ENCODE peak calls at places on chromosomes 16 and 17, in ten cellular contexts. K, Q, M, A, N, G, C, Y, P and B are unnamed samples.

GRCh38 chr16:66927012-66927436 is 1.7 kb upstream of the RRAD start:
- DNase-seq in Q (no peak), A (peak), M (peak), Y (no peak), K (no peak), P (no peak), G (peak), C (no peak), N (peak), B (peak)

GRCh38 chr17:43217614-43218087 is 6.0 kb downstream of the TMEM106A start:
- DNase-seq in N (no peak), C (no peak), M (no peak), A (no peak), P (no peak), K (no peak), Y (no peak), G (no peak), Q (no peak), B (no peak)

GRCh38 chr16:69166221-69166833 is 20.6 kb upstream of the SNTB2 start:
- DNase-seq in M (peak), Q (no peak), P (no peak), N (no peak), C (no peak), G (no peak), A (peak), Y (no peak), K (no peak), B (peak)

GRCh38 chr17:44345497-44346026 is 460 bp downstream of the GRN start:
- DNase-seq in M (peak), N (peak), Q (peak), C (peak), Y (no peak), G (peak), A (peak), P (peak), K (peak), B (peak)

GRCh38 chr16:19185510-19185851 is 17.4 kb downstream of the SYT17 start:
- DNase-seq in Q (no peak), P (no peak), K (no peak), M (no peak), Y (no peak), C (no peak), A (no peak), N (no peak), G (no peak), B (no peak)

GRCh38 chr16:65229191-65229662 is 107.4 kb upstream of the CDH11 start:
- DNase-seq in M (peak), N (peak), A (peak), P (no peak), C (no peak), Y (no peak), G (no peak), K (no peak), Q (no peak), B (no peak)

GRCh38 chr17:14755002-14755401 is 454.1 kb downstream of the HS3ST3B1 start:
- DNase-seq in G (no peak), Q (no peak), C (no peak), N (peak), A (no peak), Y (no peak), K (no peak), P (no peak), M (no peak), B (no peak)

GRCh38 chr16:19578378-19578851 is 22.9 kb downstream of the VPS35L start:
- DNase-seq in C (no peak), N (peak), Y (no peak), Q (no peak), K (no peak), M (peak), G (no peak), A (peak), P (no peak), B (no peak)

GRCh38 chr17:45364531-45365390 is 47.9 kb upstream of the MAP3K14 start:
- DNase-seq in N (peak), K (no peak), M (no peak), G (no peak), P (peak), C (no peak), A (peak), Y (peak), Q (no peak), B (no peak)

GRCh38 chr17:10292057-10292931 is 80.5 kb downstream of the MYH13 start:
- DNase-seq in N (peak), Y (no peak), M (peak), K (no peak), P (no peak), C (peak), Q (no peak), A (peak), G (no peak), B (peak)

GRCh38 chr17:42817866-42818265 is 6.2 kb downstream of the BECN1 start:
- DNase-seq in M (peak), K (no peak), A (no peak), N (peak), G (no peak), C (no peak), Q (no peak), Y (no peak), P (no peak), B (no peak)

GRCh38 chr17:65914784-65915342 is 277.1 kb downstream of the CEP112 start:
- DNase-seq in G (no peak), Q (peak), P (no peak), K (no peak), M (peak), Y (no peak), N (no peak), A (no peak), C (no peak), B (peak)

GRCh38 chr16:81940781-81941560 is 70.3 kb downstream of the SDR42E1 start:
- DNase-seq in K (no peak), C (no peak), N (peak), P (peak), Y (no peak), A (peak), G (peak), Q (no peak), M (peak), B (no peak)

GRCh38 chr16:50670476-50670875 is 10.6 kb downstream of the SNX20 start:
- DNase-seq in N (no peak), M (no peak), K (no peak), P (no peak), Y (no peak), Q (no peak), C (no peak), G (no peak), A (no peak), B (no peak)

GRCh38 chr17:18248811-18249210 is 9.7 kb downstream of the FLII start:
- DNase-seq in A (no peak), Q (no peak), Y (no peak), M (no peak), C (no peak), P (no peak), K (no peak), N (no peak), G (no peak), B (no peak)

GRCh38 chr17:12522743-12523181 is 142.9 kb upstream of the MYOCD start:
- DNase-seq in G (peak), P (peak), C (no peak), N (peak), M (peak), K (no peak), Y (no peak), Q (no peak), A (peak), B (no peak)

GRCh38 chr16:56618138-56618537 is 7.4 kb upstream of the MT1E start:
- DNase-seq in G (no peak), N (no peak), A (no peak), C (no peak), Y (no peak), P (no peak), Q (no peak), K (no peak), M (no peak), B (no peak)

GRCh38 chr17:46057366-46057765 is 58.3 kb downstream of the STH start:
- DNase-seq in N (no peak), G (no peak), M (peak), Y (no peak), Q (no peak), K (no peak), C (peak), P (no peak), A (peak), B (no peak)

GRCh38 chr16:66612422-66612821 is 7.9 kb downstream of the CMTM3 start:
- DNase-seq in N (no peak), P (no peak), A (no peak), G (no peak), Q (no peak), M (no peak), C (peak), Y (no peak), K (no peak), B (no peak)

GRCh38 chr17:45425125-45425983 is 7.3 kb downstream of the ARHGAP27 start:
- DNase-seq in C (peak), P (peak), K (no peak), N (peak), A (peak), M (peak), G (peak), Y (no peak), Q (no peak), B (peak)

GRCh38 chr17:55730380-55730779 is 7.7 kb upstream of the TMEM100 start:
- DNase-seq in Q (no peak), Y (no peak), G (no peak), M (no peak), C (no peak), K (no peak), P (peak), N (no peak), A (peak), B (no peak)

GRCh38 chr16:997440-998051 is 16.0 kb downstream of the SOX8 start:
- DNase-seq in K (peak), A (peak), G (no peak), N (peak), C (peak), Q (no peak), Y (no peak), P (peak), M (peak), B (no peak)

GRCh38 chr17:12659500-12659899 is 6.2 kb upstream of the MYOCD start:
- DNase-seq in K (no peak), N (peak), Q (no peak), C (no peak), G (no peak), P (no peak), Y (no peak), A (peak), M (peak), B (no peak)

GRCh38 chr17:82126479-82127314 is 28.7 kb upstream of the FASN start:
- DNase-seq in M (no peak), K (peak), A (no peak), P (no peak), Y (no peak), Q (no peak), C (no peak), N (no peak), G (no peak), B (no peak)

GRCh38 chr17:72264682-72265405 is 144.0 kb downstream of the SOX9 start:
- DNase-seq in P (no peak), N (no peak), K (no peak), G (no peak), Q (no peak), Y (no peak), A (no peak), M (no peak), C (no peak), B (peak)

GRCh38 chr17:31570231-31570630 is 178.8 kb downstream of the RAB11FIP4 start:
- DNase-seq in M (no peak), N (no peak), C (no peak), P (no peak), A (no peak), Y (no peak), G (no peak), Q (no peak), K (no peak), B (no peak)

GRCh38 chr16:90072442-90073105 is 4.6 kb downstream of the PRDM7 start:
- DNase-seq in Y (no peak), N (no peak), Q (no peak), M (no peak), K (no peak), G (no peak), A (peak), C (no peak), P (no peak), B (no peak)

GRCh38 chr17:34623856-34624766 is 44.7 kb downstream of the TMEM132E start:
- DNase-seq in M (no peak), P (no peak), A (no peak), K (no peak), Y (no peak), G (peak), N (no peak), Q (no peak), C (no peak), B (no peak)

GRCh38 chr17:41060052-41060604 is at the start of gene KRTAP2-3:
- DNase-seq in C (no peak), A (peak), G (peak), M (peak), Y (no peak), K (no peak), N (peak), P (no peak), Q (no peak), B (no peak)

GRCh38 chr17:31475378-31476162 is 84.1 kb downstream of the RAB11FIP4 start:
- DNase-seq in A (no peak), P (no peak), M (no peak), C (peak), Q (no peak), G (peak), Y (no peak), K (no peak), N (peak), B (no peak)

GRCh38 chr17:71679832-71680231 is 441.0 kb upstream of the SOX9 start:
- DNase-seq in Y (no peak), Q (no peak), P (no peak), M (no peak), K (no peak), A (no peak), G (no peak), C (no peak), N (no peak), B (no peak)

GRCh38 chr17:34226011-34226410 is 29.1 kb upstream of the CCL2 start:
- DNase-seq in Y (no peak), N (peak), Q (no peak), M (peak), G (no peak), C (no peak), A (no peak), P (no peak), K (no peak), B (no peak)

GRCh38 chr17:28718317-28718672 is 627 bp upstream of the RAB34 start:
- DNase-seq in Y (no peak), N (peak), Q (no peak), C (no peak), G (no peak), A (peak), M (no peak), K (no peak), P (peak), B (no peak)

GRCh38 chr17:79437081-79437480 is 173.8 kb downstream of the RBFOX3 start:
- DNase-seq in Y (no peak), M (no peak), K (no peak), A (no peak), C (no peak), P (no peak), G (no peak), Q (no peak), N (no peak), B (no peak)

GRCh38 chr17:69723741-69724140 is 309.2 kb downstream of the MAP2K6 start:
- DNase-seq in K (no peak), A (no peak), Y (no peak), G (no peak), Q (no peak), M (no peak), P (no peak), C (no peak), N (no peak), B (no peak)
- TF ChIP-seq CTCF in K (no peak), A (peak), Y (no peak), G (no peak), Q (no peak), M (no peak), P (no peak), C (peak), N (no peak), B (no peak)

GRCh38 chr17:21373696-21374454 is 2.3 kb upstream of the KCNJ12 start:
- DNase-seq in P (no peak), M (no peak), A (no peak), C (no peak), Y (no peak), K (no peak), G (no peak), N (no peak), Q (no peak), B (no peak)
- TF ChIP-seq CTCF in P (no peak), M (no peak), A (no peak), C (no peak), Y (no peak), K (no peak), G (no peak), N (no peak), Q (no peak), B (no peak)

DNA sequence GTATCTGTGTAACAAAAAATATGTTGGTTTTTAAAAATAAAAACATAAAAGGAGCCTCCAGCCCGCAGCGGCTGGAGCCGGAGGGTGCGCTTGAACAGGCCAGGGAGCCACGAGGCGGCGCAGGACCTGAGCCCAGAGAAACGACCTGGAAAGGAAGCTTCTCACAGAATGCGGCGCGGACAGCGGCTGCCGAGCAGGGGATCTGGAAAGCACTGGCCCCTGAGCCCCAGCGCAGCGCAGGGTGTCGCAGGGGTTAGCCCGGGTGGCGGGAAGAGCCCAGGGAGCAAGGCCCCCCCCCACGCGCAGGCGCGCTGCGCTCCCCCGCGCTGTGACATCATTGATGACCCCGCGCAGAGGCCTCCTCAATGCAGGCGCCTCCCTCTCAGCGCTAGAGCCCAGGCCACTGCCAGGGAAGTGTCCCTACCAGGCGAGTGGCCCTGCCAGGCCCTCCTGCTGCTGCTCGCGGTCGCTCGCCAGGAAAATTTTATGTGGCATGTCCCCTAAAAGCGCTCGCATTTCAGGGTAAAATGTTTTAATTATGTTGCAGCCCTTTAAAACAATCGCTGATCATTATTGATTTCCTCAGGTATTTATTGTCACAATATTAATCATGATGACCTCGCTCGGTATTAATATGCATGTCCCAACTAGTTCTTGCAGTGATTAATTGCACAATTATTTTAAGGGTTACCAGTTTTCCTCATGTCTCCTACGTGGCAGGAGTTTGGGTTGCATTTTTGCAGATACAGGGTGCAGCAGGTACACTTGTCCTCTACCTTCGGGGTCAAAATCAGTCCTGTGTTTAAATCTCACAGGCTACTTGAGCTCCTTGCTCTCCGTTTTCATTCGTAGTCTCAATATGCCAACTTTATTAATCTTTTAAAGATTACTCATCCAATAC is 134.2 kb downstream of the USP22 start:
- DNase-seq in M (peak), K (peak), Q (peak), C (peak), A (peak), Y (peak), G (peak), P (peak), N (peak), B (peak)
- TF ChIP-seq CTCF in M (peak), K (no peak), Q (peak), C (peak), A (peak), Y (peak), G (peak), P (peak), N (peak), B (peak)

DNA sequence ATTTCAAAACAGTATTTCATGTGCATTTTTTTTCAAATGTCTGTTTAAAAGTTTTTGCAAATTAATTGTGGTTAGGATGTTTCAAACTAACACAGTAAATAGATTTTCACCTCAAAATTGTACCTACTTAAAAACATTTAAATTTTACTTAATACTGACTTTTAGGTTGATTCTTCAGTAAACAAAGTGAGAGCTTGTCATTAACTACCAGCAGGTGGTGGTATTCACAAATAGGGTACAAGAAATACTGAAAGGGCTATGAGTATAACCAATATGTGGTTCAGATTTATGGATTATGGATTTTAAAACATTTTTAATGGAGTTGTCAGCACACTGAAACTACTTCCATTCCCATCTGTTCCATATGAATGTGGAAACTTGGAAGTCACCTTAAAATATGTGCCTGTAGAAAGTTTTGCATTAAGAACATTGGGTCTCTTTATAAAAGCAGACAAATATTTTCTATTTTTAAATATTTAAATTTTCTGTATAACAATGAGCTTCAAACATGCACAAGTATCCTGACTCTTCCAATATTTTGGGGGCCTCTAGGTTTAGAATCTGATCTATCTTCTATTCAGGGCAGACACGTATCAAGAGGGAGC is 155.5 kb downstream of the SNX11 start:
- DNase-seq in N (peak), G (no peak), M (no peak), Q (peak), A (no peak), C (no peak), P (peak), Y (no peak), K (no peak), B (peak)
- TF ChIP-seq CTCF in N (peak), G (peak), M (no peak), Q (peak), A (peak), C (peak), P (peak), Y (peak), K (peak), B (peak)

DNA sequence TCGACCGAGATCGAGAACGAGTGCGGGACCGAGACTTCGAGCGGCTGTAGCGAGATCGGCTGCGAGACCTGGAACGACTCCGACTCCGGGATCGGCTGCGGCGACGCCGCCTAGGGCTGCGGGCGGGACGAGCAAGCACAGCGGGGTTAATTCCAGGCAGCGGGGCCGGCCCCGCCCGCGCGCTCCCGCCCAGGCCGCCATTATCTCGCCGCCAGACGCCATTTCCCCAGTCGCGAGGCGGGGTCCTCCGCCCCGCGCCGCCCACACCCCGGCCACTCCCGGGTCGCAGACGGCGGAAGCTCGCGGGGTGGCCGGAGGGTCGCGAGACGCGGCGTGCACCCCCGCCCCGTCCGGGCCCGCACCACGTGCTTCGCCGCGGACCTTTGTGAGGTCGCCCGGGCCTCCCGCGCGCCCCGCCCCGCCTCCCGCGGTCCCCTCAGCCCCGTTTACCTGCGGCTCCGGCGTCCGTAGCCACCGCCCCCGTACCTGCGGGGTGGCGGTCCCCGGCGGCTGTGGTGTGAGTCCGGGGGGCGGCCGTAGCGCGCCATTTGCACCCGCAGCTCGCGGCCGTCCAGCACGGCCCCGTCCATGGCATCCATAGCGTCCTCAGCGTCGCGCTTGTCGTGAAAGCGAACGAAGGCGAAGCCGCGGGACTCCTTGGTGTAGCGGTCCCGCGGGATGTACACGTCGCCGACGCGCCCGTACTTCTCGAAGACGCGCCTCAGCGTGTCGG is 616 bp downstream of the SRSF2 start:
- DNase-seq in A (peak), G (peak), M (peak), Q (peak), C (peak), Y (peak), N (peak), P (peak), K (peak), B (peak)
- TF ChIP-seq CTCF in A (peak), G (peak), M (peak), Q (no peak), C (peak), Y (peak), N (peak), P (no peak), K (no peak), B (peak)